ENCODE peak calls at places on chromosomes 3 and 15, in seven cellular contexts. F is activated CD4-positive, alpha-beta T cell treated with anti-CD3 and anti-CD28 coated beads for 24 hours; Q is bronchial epithelial cell; E is non-pigmented ciliary epithelial cell; U is activated T-cell treated with anti-CD3 and anti-CD28 coated beads, Interleukin-2, amount 50 U/mL, for 72 hours; Z is LHCN-M2; H is mesendoderm. D is an unnamed sample.
A peak's percentile ranks its signal among the peaks of the same experiment; 100 is the strongest.

GRCh38 chr3:188439080-188439479 is 285.1 kb downstream of the LPP start:
- DNase-seq in H (no peak), E (no peak), F (no peak), Z (no peak), U (peak; percentile 11), Q (no peak), D (peak; percentile 27)

GRCh38 chr15:72851586-72851985 is 68.0 kb upstream of the ADPGK start:
- DNase-seq in U (no peak), Z (no peak), F (no peak), Q (no peak), H (no peak), E (no peak), D (no peak)

GRCh38 chr3:130905551-130905950 is 11.7 kb downstream of the ATP2C1 start:
- DNase-seq in U (no peak), Z (peak; percentile 43), H (no peak), Q (peak; percentile 55), E (no peak), F (no peak), D (no peak)

GRCh38 chr3:162743091-162743490 is 1246.5 kb downstream of the OTOL1 start:
- DNase-seq in F (no peak), U (no peak), Q (no peak), Z (no peak), H (no peak), E (no peak), D (no peak)

GRCh38 chr3:156404217-156404616 is 150.7 kb downstream of the SSR3 start:
- DNase-seq in U (no peak), H (no peak), E (no peak), F (no peak), Z (no peak), Q (no peak), D (no peak)

GRCh38 chr3:195900426-195901355 is 7.7 kb downstream of the TNK2 start:
- DNase-seq in Q (peak; percentile 56), H (no peak), U (peak; percentile 56), F (peak; percentile 23), E (no peak), Z (peak; percentile 81), D (peak; percentile 74)

GRCh38 chr15:31367730-31368344 is 41.2 kb downstream of the KLF13 start:
- DNase-seq in F (no peak), H (peak; percentile 32), E (no peak), Q (no peak), Z (no peak), U (peak; percentile 52), D (peak; percentile 70)

GRCh38 chr3:67198374-67198773 is 200.3 kb downstream of the KBTBD8 start:
- DNase-seq in H (peak; percentile 11), U (no peak), Z (no peak), E (no peak), F (no peak), Q (no peak), D (no peak)

GRCh38 chr15:28123408-28124023 is 24.4 kb upstream of the OCA2 start:
- DNase-seq in Q (peak; percentile 96), H (peak; percentile 85), E (no peak), Z (peak; percentile 78), U (peak; percentile 49), F (peak; percentile 37), D (peak; percentile 61)